ENCODE peak calls at places on chromosomes 13 and 19, in four cellular contexts. X is thoracic aorta, K is SK-N-SH, R is heart left ventricle. V is an unnamed sample.

GRCh38 chr19:28020631-28021315 is 1192.2 kb downstream of the UQCRFS1 start:
- DNase-seq in X (no peak), K (no peak), R (no peak), V (no peak)

GRCh38 chr13:48804836-48805601 is 151.3 kb downstream of the CYSLTR2 start:
- DNase-seq in X (no peak), K (no peak), R (no peak), V (peak; percentile 43)

GRCh38 chr13:103222683-103223082 is 156.5 kb upstream of the SLC10A2 start:
- DNase-seq in X (no peak), K (no peak), R (no peak), V (no peak)

GRCh38 chr13:78657699-78658629 is 991 bp downstream of the OBI1 start:
- DNase-seq in X (no peak), K (peak; percentile 22), R (no peak), V (peak; percentile 31)

GRCh38 chr19:35717665-35718344 is at the start of gene KMT2B:
- DNase-seq in X (no peak), K (peak; percentile 99), R (no peak), V (no peak)

GRCh38 chr13:30222253-30222652 is 85.1 kb downstream of the KATNAL1 start:
- DNase-seq in X (no peak), K (no peak), R (no peak), V (peak; percentile 9)

GRCh38 chr19:45668342-45668871 is 386 bp downstream of the GIPR start:
- DNase-seq in X (no peak), K (no peak), R (no peak), V (no peak)

GRCh38 chr19:17303940-17304267 is 679 bp upstream of the ABHD8 start:
- DNase-seq in X (no peak), K (no peak), R (no peak), V (peak; percentile 59)

GRCh38 chr13:34459856-34460255 is 482.2 kb upstream of the NBEA start:
- DNase-seq in X (no peak), K (no peak), R (no peak), V (peak; percentile 52)

GRCh38 chr19:3788991-3789778 is 3.0 kb upstream of the MATK start:
- DNase-seq in X (no peak), K (no peak), R (no peak), V (no peak)

GRCh38 chr13:99655351-99656091 is 154.2 kb downstream of the TM9SF2 start:
- DNase-seq in X (no peak), K (no peak), R (no peak), V (peak; percentile 5)

GRCh38 chr13:97809576-97809975 is 143.9 kb upstream of the IPO5 start:
- DNase-seq in X (no peak), K (no peak), R (no peak), V (no peak)

GRCh38 chr13:25778808-25779207 is 273.0 kb downstream of the SHISA2 start:
- DNase-seq in X (no peak), K (no peak), R (no peak), V (no peak)

GRCh38 chr13:94454906-94455305 is 24.6 kb downstream of the DCT start:
- DNase-seq in X (no peak), K (no peak), R (no peak), V (no peak)

GRCh38 chr13:98976941-98977340 is 923 bp downstream of the DOCK9 start:
- DNase-seq in X (no peak), K (no peak), R (no peak), V (no peak)

GRCh38 chr19:27679399-27679798 is 1533.6 kb downstream of the UQCRFS1 start:
- DNase-seq in X (no peak), K (no peak), R (no peak), V (no peak)

GRCh38 chr19:55156202-55157063 is 1.1 kb downstream of the TNNI3 start:
- DNase-seq in X (no peak), K (peak; percentile 92), R (peak; percentile 73), V (peak; percentile 53)

GRCh38 chr19:46133777-46134231 is 9.3 kb upstream of the IGFL3 start:
- DNase-seq in X (no peak), K (no peak), R (no peak), V (no peak)

GRCh38 chr19:2252481-2253105 is 3.5 kb downstream of the AMH start:
- DNase-seq in X (no peak), K (peak; percentile 38), R (no peak), V (no peak)
- H3K4me3 ChIP-seq in X (peak overlapping the region; percentile 34), K (no peak overlapping the region), R (peak overlapping the region; percentile 17), V (no peak overlapping the region)

DNA sequence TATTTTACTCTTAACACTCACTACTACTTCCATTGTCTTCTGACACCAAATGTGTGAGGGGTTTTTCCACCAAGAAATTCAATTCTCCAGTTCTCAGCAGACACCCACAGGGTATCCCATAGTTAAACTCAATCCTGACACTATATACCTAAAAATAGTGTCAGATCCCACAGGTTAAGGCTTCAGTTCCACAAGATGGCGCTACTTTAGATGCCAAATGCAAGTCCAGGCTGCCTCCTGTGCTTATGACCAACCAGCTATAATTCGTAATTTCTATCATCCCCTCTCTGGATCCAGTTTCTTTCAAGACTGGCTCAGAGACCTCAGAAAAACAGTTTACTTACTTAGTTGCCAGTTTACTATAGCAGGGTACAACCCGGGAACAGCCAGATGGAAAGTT is 1146.2 kb upstream of the SPRY2 start:
- DNase-seq in X (no peak), K (peak; percentile 1), R (no peak), V (no peak)
- TF ChIP-seq CTCF in X (no peak), K (peak; percentile 65), R (no peak), V (no peak)

GRCh38 chr13:110698689-110699088 is 7.2 kb downstream of the CARS2 start:
- DNase-seq in X (no peak), K (no peak), R (no peak), V (no peak)
- H3K4me3 ChIP-seq in X (no peak overlapping the region), K (no peak overlapping the region), R (no peak overlapping the region), V (no peak overlapping the region)

GRCh38 chr13:69567514-69567913 is 540.1 kb upstream of the ATXN8OS start:
- DNase-seq in X (no peak), K (no peak), R (no peak), V (no peak)

GRCh38 chr13:69566104-69566716 is 541.4 kb upstream of the ATXN8OS start:
- DNase-seq in X (no peak), K (no peak), R (no peak), V (no peak)

GRCh38 chr13:69565334-69565733 is 542.3 kb upstream of the ATXN8OS start:
- DNase-seq in X (no peak), K (peak; percentile 22), R (no peak), V (no peak)
- TF ChIP-seq CTCF in X (no peak), K (peak; percentile 66), R (no peak), V (no peak)

DNA sequence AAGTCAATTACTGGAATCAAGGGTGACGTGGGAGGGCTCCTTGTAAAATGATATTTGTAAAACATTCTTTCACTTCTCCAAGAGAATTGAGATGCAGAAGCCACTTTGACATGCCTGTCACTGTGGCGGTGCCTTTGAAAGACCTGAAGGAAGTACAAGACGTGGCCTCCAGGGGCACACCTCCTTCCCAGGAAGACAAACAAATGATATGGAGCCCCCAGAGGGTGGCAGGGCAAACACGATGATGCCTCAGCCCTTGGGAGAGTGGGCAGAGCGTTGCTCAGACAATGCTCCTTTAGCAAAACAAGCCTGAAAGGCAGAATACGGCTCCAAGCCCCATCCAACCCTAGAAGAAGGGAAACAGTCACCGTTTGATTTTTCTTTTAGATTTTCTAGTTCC is 9.3 kb upstream of the ATP12A start:
- DNase-seq in X (no peak), K (peak; percentile 49), R (no peak), V (no peak)
- H3K4me3 ChIP-seq in X (peak overlapping the region; percentile 54), K (peak overlapping the region; percentile 28), R (no peak overlapping the region), V (peak overlapping the region; percentile 0)

DNA sequence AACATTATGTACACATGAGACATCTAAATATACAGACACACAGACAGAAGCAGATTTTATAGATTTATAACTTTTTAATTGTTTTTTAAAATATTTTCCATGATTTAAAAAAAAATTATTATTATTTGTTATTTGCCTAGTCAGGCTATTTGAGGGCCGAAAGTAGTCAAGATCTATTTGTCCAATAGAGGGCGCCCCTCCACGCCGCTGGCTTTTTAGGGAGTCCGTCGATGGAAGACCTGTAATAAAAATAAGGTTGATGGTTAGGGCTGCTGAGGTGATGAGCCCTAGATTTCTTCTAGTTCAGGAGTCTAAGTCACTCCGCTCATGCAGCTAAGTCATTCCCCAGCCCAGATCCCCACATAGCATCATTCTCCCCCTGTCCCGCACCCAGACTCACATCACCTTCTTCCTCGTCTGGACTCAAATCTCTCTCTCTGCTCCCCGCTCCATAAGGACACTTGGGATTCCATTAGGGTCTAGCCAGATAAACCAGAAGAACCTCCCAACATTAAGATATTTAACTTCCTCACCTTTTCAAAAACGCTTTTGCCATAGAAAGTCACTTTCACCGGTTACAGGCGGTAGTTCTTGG is 33.9 kb upstream of the CEACAM21 start:
- DNase-seq in X (no peak), K (peak; percentile 34), R (peak; percentile 47), V (peak; percentile 37)
- TF ChIP-seq CTCF in X (peak; percentile 17), K (peak; percentile 65), R (peak; percentile 64), V (peak; percentile 65)

V was measured in foreskin fibroblast.